ENCODE peak calls at places on chromosomes 6 and 20, in five cellular contexts. A, N, V, U and Y are unnamed samples.
A peak's percentile ranks its signal among the peaks of the same experiment; 100 is the strongest.

GRCh38 chr6:119096683-119097310 is 18.3 kb upstream of the FAM184A start:
- DNase-seq in A (peak; percentile 92), N (no peak), V (peak; percentile 26), U (no peak), Y (peak; percentile 61)

GRCh38 chr20:62148908-62149314 is 5.3 kb downstream of the SS18L1 start:
- DNase-seq in A (no peak), N (no peak), V (no peak), U (no peak), Y (no peak)

GRCh38 chr6:141877275-141877983 is 255.3 kb upstream of the GJE1 start:
- DNase-seq in A (no peak), N (no peak), V (no peak), U (no peak), Y (no peak)

GRCh38 chr20:8005575-8006366 is 13.8 kb downstream of the TMX4 start:
- DNase-seq in A (no peak), N (no peak), V (no peak), U (no peak), Y (no peak)

GRCh38 chr20:35146299-35146921 is 726 bp downstream of the EDEM2 start:
- DNase-seq in A (peak; percentile 13), N (peak; percentile 65), V (no peak), U (no peak), Y (no peak)

GRCh38 chr20:8709627-8710026 is 359.3 kb upstream of the PLCB4 start:
- DNase-seq in A (no peak), N (no peak), V (no peak), U (no peak), Y (peak; percentile 4)

GRCh38 chr6:24356310-24357035 is 1.4 kb downstream of the DCDC2 start:
- DNase-seq in A (no peak), N (no peak), V (no peak), U (no peak), Y (no peak)

GRCh38 chr6:163923658-163924411 is 509.3 kb downstream of the QKI start:
- DNase-seq in A (no peak), N (no peak), V (no peak), U (no peak), Y (no peak)

GRCh38 chr6:89449182-89449581 is 16.2 kb downstream of the ANKRD6 start:
- DNase-seq in A (no peak), N (no peak), V (no peak), U (no peak), Y (no peak)

GRCh38 chr20:20594171-20594530 is 118.3 kb downstream of the RALGAPA2 start:
- DNase-seq in A (no peak), N (peak; percentile 57), V (no peak), U (no peak), Y (peak; percentile 73)

GRCh38 chr20:49508435-49509199 is 26.1 kb upstream of the KCNB1 start:
- DNase-seq in A (peak; percentile 12), N (peak; percentile 76), V (no peak), U (peak; percentile 28), Y (peak; percentile 55)

GRCh38 chr6:73969982-73970960 is 274.3 kb downstream of the CD109 start:
- DNase-seq in A (peak; percentile 54), N (peak; percentile 81), V (no peak), U (peak; percentile 74), Y (peak; percentile 71)

GRCh38 chr6:11908706-11909105 is 103.4 kb upstream of the HIVEP1 start:
- DNase-seq in A (no peak), N (no peak), V (no peak), U (no peak), Y (no peak)

GRCh38 chr6:87334683-87335082 is 5.6 kb upstream of the GJB7 start:
- DNase-seq in A (no peak), N (no peak), V (no peak), U (no peak), Y (peak; percentile 58)

GRCh38 chr20:19277381-19277780 is 64.9 kb downstream of the SLC24A3 start:
- DNase-seq in A (no peak), N (no peak), V (no peak), U (no peak), Y (no peak)

GRCh38 chr20:50285376-50286173 is 94.9 kb downstream of the CEBPB start:
- DNase-seq in A (no peak), N (no peak), V (no peak), U (no peak), Y (peak; percentile 65)

GRCh38 chr6:12051861-12052368 is 39.8 kb downstream of the HIVEP1 start:
- DNase-seq in A (no peak), N (no peak), V (no peak), U (no peak), Y (peak; percentile 47)

GRCh38 chr6:138977646-138978167 is 10.3 kb downstream of the REPS1 start:
- DNase-seq in A (no peak), N (no peak), V (no peak), U (no peak), Y (no peak)

GRCh38 chr20:38278150-38278549 is 17.6 kb upstream of the KIAA1755 start:
- DNase-seq in A (no peak), N (peak; percentile 76), V (no peak), U (no peak), Y (no peak)

GRCh38 chr6:43504756-43505593 is 5.2 kb downstream of the LRRC73 start:
- DNase-seq in A (no peak), N (no peak), V (no peak), U (no peak), Y (no peak)

GRCh38 chr6:126040826-126041225 is 54.5 kb downstream of the TRMT11 start:
- DNase-seq in A (peak; percentile 45), N (no peak), V (no peak), U (no peak), Y (peak; percentile 83)

GRCh38 chr6:163092846-163093245 is 321.7 kb upstream of the QKI start:
- DNase-seq in A (no peak), N (no peak), V (no peak), U (no peak), Y (no peak)

DNA sequence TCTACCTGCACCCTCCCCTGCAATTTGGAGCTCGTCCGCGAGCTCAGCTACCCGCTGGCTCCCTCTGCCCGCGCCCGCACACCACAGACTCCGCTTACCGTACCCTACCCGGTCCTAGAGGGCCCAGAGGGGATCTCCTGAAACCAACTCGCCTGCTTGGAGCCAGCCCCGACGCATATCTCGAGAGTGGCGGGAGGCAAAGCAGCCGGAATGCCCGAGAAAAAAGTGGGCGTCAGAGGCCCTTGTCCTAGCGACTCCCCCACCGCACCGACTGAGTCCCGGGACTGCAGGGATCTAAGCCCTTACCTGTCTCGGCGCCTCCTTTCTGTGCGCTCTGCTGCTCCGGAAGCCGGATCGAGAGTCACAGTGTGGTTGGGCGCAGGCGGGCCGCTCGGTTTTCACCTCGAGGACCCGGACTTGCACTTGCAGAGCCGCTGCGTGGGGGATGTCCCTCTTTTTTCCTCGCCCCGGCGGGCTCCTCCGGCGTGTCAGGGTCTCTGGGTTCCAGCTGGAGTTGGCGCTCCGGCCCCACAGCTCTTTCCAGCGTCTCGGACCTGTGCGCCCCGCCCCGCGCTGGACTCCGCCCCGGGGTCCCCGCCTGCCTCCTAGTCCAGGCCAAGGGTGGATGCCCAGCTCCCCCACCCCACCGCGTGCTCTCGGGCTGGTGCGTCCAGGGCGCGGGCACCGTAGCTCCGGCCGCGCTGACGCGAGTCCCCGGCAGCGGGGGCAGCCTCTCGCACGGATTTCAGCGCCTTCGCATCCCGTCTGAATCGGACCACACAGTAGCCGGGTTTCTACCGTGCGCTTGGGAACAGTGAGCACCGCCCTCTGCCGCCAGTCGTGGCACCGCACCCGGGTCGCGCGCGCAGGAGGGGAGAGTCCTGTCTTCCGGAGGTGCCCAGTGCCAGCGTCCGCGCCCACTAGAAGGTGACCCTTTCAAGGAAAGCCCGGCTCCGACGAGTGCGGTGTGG is at the start of gene PROKR2:
- DNase-seq in A (peak; percentile 23), N (peak; percentile 88), V (no peak), U (no peak), Y (no peak)
- TF ChIP-seq CTCF in A (no peak), N (peak; percentile 59), V (peak; percentile 13), U (no peak), Y (no peak)

DNA sequence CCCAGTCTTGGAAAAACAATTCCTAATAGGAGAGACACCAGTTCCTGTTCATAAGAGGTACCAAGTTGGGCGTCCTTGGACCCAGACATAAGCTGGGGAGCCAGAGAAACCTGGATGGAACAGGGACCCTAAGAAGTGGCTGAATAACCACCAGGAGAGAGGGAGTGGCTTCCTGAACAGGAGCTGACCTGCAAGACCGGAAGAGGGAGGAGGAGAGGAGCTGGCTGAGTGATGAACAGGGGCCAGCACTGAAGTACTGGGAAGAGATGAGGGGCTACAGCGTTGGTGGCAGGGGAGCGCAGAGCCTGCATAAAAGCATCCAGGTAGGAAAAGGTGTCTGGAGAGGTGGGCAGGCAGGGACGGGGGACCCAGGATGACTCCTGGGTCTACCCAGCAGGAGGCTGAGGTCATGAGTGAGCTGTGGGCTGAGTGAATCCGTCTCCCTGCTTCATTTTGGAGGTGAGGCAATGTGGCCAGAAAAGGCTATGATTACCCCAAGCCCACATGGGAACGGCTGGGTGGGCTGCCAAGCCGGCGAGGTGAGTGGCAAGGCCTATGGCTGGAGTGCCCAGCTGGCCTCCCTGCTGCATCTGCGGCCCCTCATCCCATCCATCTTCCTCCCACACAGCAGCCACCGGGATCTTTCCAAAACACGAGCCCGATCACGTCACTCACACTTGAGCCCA is 34.4 kb upstream of the ZFAND3 start:
- DNase-seq in A (peak; percentile 26), N (no peak), V (no peak), U (no peak), Y (no peak)
- H3K4me3 ChIP-seq in A (no peak overlapping the region), N (no peak overlapping the region), V (no peak overlapping the region), U (no peak overlapping the region), Y (no peak overlapping the region)

GRCh38 chr6:53795254-53795701 is 473 bp downstream of the LRRC1 start:
- DNase-seq in A (peak; percentile 53), N (no peak), V (no peak), U (no peak), Y (no peak)

GRCh38 chr6:53796451-53796780 is 1.6 kb downstream of the LRRC1 start:
- DNase-seq in A (no peak), N (no peak), V (no peak), U (no peak), Y (no peak)

GRCh38 chr6:53794720-53795253 is at the start of gene LRRC1:
- DNase-seq in A (peak; percentile 89), N (peak; percentile 96), V (no peak), U (peak; percentile 86), Y (peak; percentile 91)

GRCh38 chr6:53796791-53797190 is 2.0 kb downstream of the LRRC1 start:
- DNase-seq in A (peak; percentile 68), N (no peak), V (no peak), U (no peak), Y (no peak)

GRCh38 chr6:53795702-53796450 is 1.1 kb downstream of the LRRC1 start:
- DNase-seq in A (peak; percentile 58), N (peak; percentile 69), V (no peak), U (no peak), Y (no peak)
- H2AFZ ChIP-seq in A (peak overlapping the region; percentile 95), N (peak overlapping the region; percentile 89), V (peak overlapping the region; percentile 94), U (no peak overlapping the region), Y (peak overlapping the region; percentile 86)

GRCh38 chr6:169096326-169096882 is 157.2 kb downstream of the THBS2 start:
- DNase-seq in A (no peak), N (no peak), V (no peak), U (no peak), Y (no peak)
- TF ChIP-seq CTCF in A (no peak), N (no peak), V (no peak), U (peak; percentile 9), Y (no peak)